ENCODE peak calls at places on chromosomes 11 and 22, in seven cellular contexts. P is GM23248, I is HCT116, U is neural progenitor cell, F is PC-3, C is GM23338, B is MM.1S. S is an unnamed sample.

GRCh38 chr11:122435540-122436187 is 219.9 kb upstream of the UBASH3B start:
- DNase-seq in P (no peak), I (no peak), U (no peak), F (no peak), C (no peak), B (no peak), S (no peak)

GRCh38 chr22:41524809-41525449 is 19.3 kb downstream of the POLR3H start:
- DNase-seq in P (no peak), I (no peak), U (no peak), F (no peak), C (peak), B (no peak), S (no peak)

GRCh38 chr11:1195690-1196515 is 27.0 kb upstream of the MUC5B start:
- DNase-seq in P (no peak), I (no peak), U (no peak), F (no peak), C (no peak), B (no peak), S (no peak)

GRCh38 chr11:121347805-121348204 is 55.2 kb downstream of the SC5D start:
- DNase-seq in P (no peak), I (no peak), U (no peak), F (no peak), C (no peak), B (no peak), S (no peak)

GRCh38 chr22:19181786-19182471 is 3.4 kb upstream of the SLC25A1 start:
- DNase-seq in P (no peak), I (no peak), U (no peak), F (no peak), C (no peak), B (no peak), S (peak)

GRCh38 chr11:104076455-104076854 is 40.0 kb downstream of the DDI1 start:
- DNase-seq in P (no peak), I (no peak), U (no peak), F (no peak), C (no peak), B (no peak), S (no peak)

GRCh38 chr22:46065733-46066454 is 84.4 kb upstream of the PPARA start:
- DNase-seq in P (peak), I (no peak), U (no peak), F (peak), C (no peak), B (no peak), S (no peak)

GRCh38 chr22:45997077-45997774 is 20.3 kb upstream of the WNT7B start:
- DNase-seq in P (peak), I (no peak), U (peak), F (peak), C (peak), B (peak), S (peak)

GRCh38 chr11:87447606-87448005 is 409.9 kb downstream of the TMEM135 start:
- DNase-seq in P (no peak), I (no peak), U (no peak), F (no peak), C (no peak), B (no peak), S (no peak)

DNA sequence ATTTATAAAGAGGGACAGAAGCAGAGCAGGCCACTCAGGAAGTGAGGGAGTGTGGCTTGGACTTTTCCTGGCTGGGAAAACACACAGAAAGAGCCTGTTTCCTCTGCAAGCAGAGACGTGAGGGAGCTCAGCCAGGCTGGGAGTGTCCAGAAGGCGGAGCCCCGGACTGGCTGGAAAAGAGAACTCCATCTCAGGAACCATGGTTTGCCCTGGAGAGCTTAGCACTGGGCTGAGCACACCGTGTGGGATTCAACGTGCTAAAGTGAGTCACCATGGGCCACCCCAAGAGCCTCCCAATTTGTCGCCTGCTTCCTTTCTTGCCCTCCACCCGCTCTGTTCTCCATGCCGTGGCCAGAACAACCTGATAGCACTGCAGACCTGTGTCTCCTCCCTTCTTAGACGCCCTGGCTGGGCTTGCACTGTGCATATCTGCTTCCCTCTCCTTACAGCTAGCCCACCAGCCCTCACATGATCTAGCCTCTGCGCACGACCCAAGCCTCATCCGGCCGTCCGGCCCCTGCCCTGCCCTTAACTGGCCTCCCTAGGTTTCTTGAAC is 51.8 kb downstream of the GALNT18 start:
- DNase-seq in P (peak), I (no peak), U (no peak), F (peak), C (no peak), B (no peak), S (peak)
- TF ChIP-seq EZH2phosphoT487 in P (no peak), I (no peak), U (no peak), F (no peak), C (no peak), B (no peak), S (no peak)

GRCh38 chr22:50545522-50546325 is at the start of gene KLHDC7B:
- DNase-seq in P (no peak), I (no peak), U (no peak), F (no peak), C (no peak), B (no peak), S (peak)
- TF ChIP-seq EZH2 in P (no peak), I (no peak), U (no peak), F (no peak), C (no peak), B (no peak), S (no peak)

GRCh38 chr11:45092901-45093760 is 53.3 kb upstream of the PRDM11 start:
- DNase-seq in P (peak), I (no peak), U (no peak), F (peak), C (no peak), B (no peak), S (no peak)

GRCh38 chr11:45089845-45090499 is 56.5 kb upstream of the PRDM11 start:
- DNase-seq in P (peak), I (no peak), U (peak), F (peak), C (peak), B (no peak), S (no peak)

GRCh38 chr11:45090607-45091006 is 55.8 kb upstream of the PRDM11 start:
- DNase-seq in P (no peak), I (no peak), U (no peak), F (no peak), C (no peak), B (no peak), S (no peak)

GRCh38 chr11:45093761-45094455 is 52.5 kb upstream of the PRDM11 start:
- DNase-seq in P (no peak), I (no peak), U (no peak), F (no peak), C (no peak), B (no peak), S (no peak)

GRCh38 chr11:45091563-45092392 is 54.7 kb upstream of the PRDM11 start:
- DNase-seq in P (no peak), I (no peak), U (peak), F (no peak), C (peak), B (no peak), S (no peak)
- TF ChIP-seq EZH2phosphoT487 in P (no peak), I (no peak), U (no peak), F (no peak), C (no peak), B (no peak), S (no peak)

GRCh38 chr11:17351510-17352176 is at the start of gene NCR3LG1:
- DNase-seq in P (peak), I (no peak), U (peak), F (no peak), C (peak), B (no peak), S (peak)
- TF ChIP-seq EZH2 in P (no peak), I (no peak), U (peak), F (no peak), C (peak), B (no peak), S (no peak)

GRCh38 chr11:83574516-83574915 is 288.3 kb upstream of the CCDC90B start:
- DNase-seq in P (peak), I (no peak), U (no peak), F (no peak), C (no peak), B (no peak), S (no peak)
- TF ChIP-seq EZH2phosphoT487 in P (no peak), I (no peak), U (no peak), F (no peak), C (no peak), B (no peak), S (no peak)

GRCh38 chr11:84645988-84646689 is 981.0 kb downstream of the DLG2 start:
- DNase-seq in P (no peak), I (no peak), U (no peak), F (no peak), C (no peak), B (no peak), S (no peak)
- TF ChIP-seq EZH2 in P (no peak), I (no peak), U (no peak), F (no peak), C (no peak), B (no peak), S (no peak)

GRCh38 chr11:45155058-45155551 is 8.7 kb downstream of the PRDM11 start:
- DNase-seq in P (peak), I (no peak), U (no peak), F (no peak), C (no peak), B (no peak), S (no peak)
- TF ChIP-seq EZH2phosphoT487 in P (no peak), I (no peak), U (no peak), F (no peak), C (no peak), B (no peak), S (no peak)

GRCh38 chr11:32332990-32333334 is 102.4 kb downstream of the WT1 start:
- DNase-seq in P (no peak), I (no peak), U (no peak), F (no peak), C (no peak), B (no peak), S (no peak)

GRCh38 chr11:32331098-32331497 is 104.2 kb downstream of the WT1 start:
- DNase-seq in P (no peak), I (no peak), U (no peak), F (no peak), C (no peak), B (no peak), S (no peak)

GRCh38 chr11:32334822-32335221 is 100.5 kb downstream of the WT1 start:
- DNase-seq in P (peak), I (peak), U (peak), F (peak), C (peak), B (no peak), S (peak)

GRCh38 chr11:32331792-32332191 is 103.5 kb downstream of the WT1 start:
- DNase-seq in P (no peak), I (no peak), U (no peak), F (no peak), C (no peak), B (no peak), S (no peak)

GRCh38 chr11:32333335-32333991 is 101.9 kb downstream of the WT1 start:
- DNase-seq in P (peak), I (no peak), U (peak), F (peak), C (peak), B (no peak), S (peak)
- TF ChIP-seq EZH2 in P (peak), I (no peak), U (peak), F (no peak), C (no peak), B (no peak), S (no peak)

S was measured in hepatocyte.